ENCODE peak calls at places on chromosomes 3 and 15, in eight cellular contexts. A is left ventricle myocardium superior; C is activated CD4-positive, alpha-beta memory T cell treated with anti-CD3 and anti-CD28 coated beads for 36 hours; Q is NCI-H1092; O is HT1080; S is stimulated activated CD4-positive, alpha-beta T cell treated with anti-CD3 and anti-CD28 coated beads, Interleukin-1b, Interleukin-23, amount 100 ng/mL, for 4 hours; U is SK-MEL-5; G is activated naive CD4-positive, alpha-beta T cell. B is an unnamed sample.

GRCh38 chr15:80455668-80456442 is 51.7 kb downstream of the ARNT2 start:
- DNase-seq in A (peak), C (peak), Q (no peak), O (peak), S (peak), U (peak), G (peak), B (peak)

GRCh38 chr3:142953443-142953842 is 10.0 kb downstream of the PAQR9 start:
- DNase-seq in A (no peak), C (no peak), Q (no peak), O (no peak), S (no peak), U (no peak), G (no peak), B (no peak)

GRCh38 chr15:25736451-25736850 is 126.7 kb downstream of the ATP10A start:
- DNase-seq in A (no peak), C (no peak), Q (no peak), O (no peak), S (no peak), U (no peak), G (no peak), B (no peak)

GRCh38 chr3:133038089-133038730 is at the start of gene TMEM108:
- DNase-seq in A (peak), C (peak), Q (peak), O (peak), S (no peak), U (peak), G (no peak), B (peak)

GRCh38 chr3:21835266-21835665 is 84.3 kb upstream of the ZNF385D start:
- DNase-seq in A (no peak), C (no peak), Q (no peak), O (peak), S (no peak), U (no peak), G (no peak), B (no peak)

GRCh38 chr3:113035387-113035982 is 44.7 kb downstream of the GTPBP8 start:
- DNase-seq in A (no peak), C (peak), Q (peak), O (peak), S (peak), U (peak), G (no peak), B (no peak)

GRCh38 chr3:16317561-16317945 is 52.5 kb downstream of the OXNAD1 start:
- DNase-seq in A (no peak), C (no peak), Q (no peak), O (no peak), S (no peak), U (no peak), G (no peak), B (no peak)

GRCh38 chr3:51794202-51794601 is 15.2 kb upstream of the IQCF6 start:
- DNase-seq in A (no peak), C (no peak), Q (no peak), O (no peak), S (no peak), U (no peak), G (no peak), B (no peak)

GRCh38 chr3:127159547-127159946 is 33.4 kb upstream of the PRR23E start:
- DNase-seq in A (no peak), C (no peak), Q (peak), O (no peak), S (no peak), U (no peak), G (no peak), B (no peak)

GRCh38 chr3:195698325-195699147 is 22.2 kb upstream of the MUC20 start:
- DNase-seq in A (no peak), C (no peak), Q (no peak), O (no peak), S (no peak), U (peak), G (no peak), B (no peak)

GRCh38 chr15:49131403-49131802 is 24.0 kb downstream of the COPS2 start:
- DNase-seq in A (no peak), C (no peak), Q (no peak), O (no peak), S (no peak), U (peak), G (no peak), B (no peak)

GRCh38 chr15:42691308-42691707 is 45.6 kb downstream of the CDAN1 start:
- DNase-seq in A (no peak), C (peak), Q (no peak), O (no peak), S (no peak), U (no peak), G (no peak), B (no peak)

GRCh38 chr3:105823149-105823866 is 45.5 kb downstream of the CBLB start:
- DNase-seq in A (no peak), C (peak), Q (no peak), O (peak), S (no peak), U (peak), G (no peak), B (no peak)

GRCh38 chr3:172622916-172623700 is 87.8 kb downstream of the NCEH1 start:
- DNase-seq in A (no peak), C (peak), Q (no peak), O (peak), S (peak), U (peak), G (peak), B (peak)

GRCh38 chr3:71621802-71622537 is 38.4 kb upstream of the FOXP1 start:
- DNase-seq in A (no peak), C (no peak), Q (no peak), O (no peak), S (no peak), U (no peak), G (no peak), B (no peak)

GRCh38 chr3:188534633-188535032 is 380.7 kb downstream of the LPP start:
- DNase-seq in A (no peak), C (no peak), Q (no peak), O (peak), S (no peak), U (no peak), G (no peak), B (no peak)

GRCh38 chr15:63587527-63587926 is 9.7 kb upstream of the FBXL22 start:
- DNase-seq in A (no peak), C (no peak), Q (no peak), O (no peak), S (no peak), U (no peak), G (no peak), B (no peak)

GRCh38 chr3:136343873-136344281 is 93.7 kb downstream of the PCCB start:
- DNase-seq in A (peak), C (no peak), Q (no peak), O (peak), S (no peak), U (peak), G (no peak), B (peak)

B was measured in heart right ventricle.